ENCODE peak calls at places on chromosomes 12 and 14, in six cellular contexts. J is astrocyte of the spinal cord, D is ACHN, A is HS-27A, M is kidney glomerular epithelial cell, Z is glomerular endothelial cell. E is an unnamed sample.

GRCh38 chr14:51176819-51177218 is 63.2 kb upstream of the TMX1 start:
- DNase-seq in D (no peak), J (no peak), A (no peak), Z (no peak), M (no peak), E (no peak)

GRCh38 chr12:122886851-122887816 is 8.8 kb downstream of the VPS37B start:
- DNase-seq in J (peak; percentile 73), D (peak; percentile 94), A (no peak), Z (no peak), M (peak; percentile 86), E (no peak)

GRCh38 chr14:64800000-64800399 is 79.7 kb downstream of the SPTB start:
- DNase-seq in J (peak; percentile 28), A (no peak), D (peak; percentile 28), M (peak; percentile 50), Z (no peak), E (peak; percentile 66)

GRCh38 chr12:8662592-8662991 is at the start of gene MFAP5:
- DNase-seq in J (peak; percentile 38), Z (no peak), A (no peak), D (no peak), M (no peak), E (peak; percentile 90)

GRCh38 chr12:110109037-110109836 is 14.9 kb upstream of the IFT81 start:
- DNase-seq in M (peak; percentile 21), D (peak; percentile 93), A (peak; percentile 69), J (peak; percentile 99), Z (no peak), E (peak; percentile 90)

GRCh38 chr14:36664322-36665193 is 2.9 kb downstream of the PAX9 start:
- DNase-seq in M (no peak), Z (no peak), J (no peak), D (no peak), A (no peak), E (no peak)

GRCh38 chr14:68741839-68742470 is 50.9 kb downstream of the ZFP36L1 start:
- DNase-seq in D (no peak), A (no peak), J (no peak), M (no peak), Z (no peak), E (no peak)

GRCh38 chr12:50185975-50186663 is 18.9 kb upstream of the CERS5 start:
- DNase-seq in A (no peak), D (no peak), J (peak; percentile 72), Z (peak; percentile 54), M (no peak), E (no peak)

GRCh38 chr12:57609091-57609780 is 2.0 kb upstream of the ARHGEF25 start:
- DNase-seq in Z (no peak), D (no peak), A (no peak), J (no peak), M (no peak), E (peak; percentile 57)

GRCh38 chr12:77433799-77434198 is 368.4 kb upstream of the E2F7 start:
- DNase-seq in M (peak; percentile 1), Z (no peak), A (peak; percentile 5), D (no peak), J (peak; percentile 58), E (no peak)

GRCh38 chr12:4289334-4289878 is 15.8 kb downstream of the CCND2 start:
- DNase-seq in D (no peak), Z (no peak), J (no peak), M (no peak), A (no peak), E (no peak)

GRCh38 chr14:101241807-101242278 is 319.5 kb upstream of the DIO3 start:
- DNase-seq in D (no peak), M (no peak), J (no peak), A (no peak), Z (no peak), E (peak; percentile 82)

GRCh38 chr14:64696355-64696844 is 7.8 kb upstream of the PLEKHG3 start:
- DNase-seq in M (peak; percentile 86), D (peak; percentile 10), Z (no peak), A (no peak), J (no peak), E (peak; percentile 45)

GRCh38 chr12:113955109-113955970 is 10.8 kb downstream of the RBM19 start:
- DNase-seq in J (no peak), M (peak; percentile 1), D (peak; percentile 77), Z (no peak), A (no peak), E (peak; percentile 60)

GRCh38 chr12:30323008-30323407 is 372.7 kb downstream of the IPO8 start:
- DNase-seq in Z (no peak), M (no peak), D (no peak), J (no peak), A (no peak), E (no peak)

GRCh38 chr12:39902823-39903222 is 203.1 kb downstream of the SLC2A13 start:
- DNase-seq in M (no peak), D (no peak), A (no peak), J (no peak), Z (no peak), E (no peak)

GRCh38 chr12:106870116-106870515 is 85.6 kb upstream of the TMEM263 start:
- DNase-seq in A (no peak), D (no peak), M (no peak), Z (no peak), J (no peak), E (no peak)

GRCh38 chr14:87430810-87431209 is 562.2 kb downstream of the GALC start:
- DNase-seq in Z (no peak), A (no peak), M (no peak), J (no peak), D (no peak), E (no peak)

GRCh38 chr14:78946949-78947348 is 776.8 kb downstream of the NRXN3 start:
- DNase-seq in D (no peak), A (no peak), J (no peak), M (no peak), Z (no peak), E (peak; percentile 75)

GRCh38 chr14:89672636-89673279 is 255.7 kb upstream of the FOXN3 start:
- DNase-seq in D (no peak), Z (no peak), J (no peak), A (no peak), M (no peak), E (no peak)

GRCh38 chr14:89957791-89958190 is 2.1 kb downstream of the TDP1 start:
- DNase-seq in M (no peak), Z (no peak), J (no peak), D (peak; percentile 43), A (no peak), E (no peak)

GRCh38 chr14:70735043-70735442 is 74.3 kb downstream of the MAP3K9 start:
- DNase-seq in A (peak; percentile 8), M (no peak), J (no peak), Z (no peak), D (no peak), E (no peak)

GRCh38 chr12:107318554-107318803 is 225.1 kb upstream of the CRY1 start:
- DNase-seq in M (no peak), A (no peak), Z (no peak), J (no peak), D (no peak), E (no peak)

GRCh38 chr12:1605129-1606020 is 11.0 kb upstream of the FBXL14 start:
- DNase-seq in D (peak; percentile 93), M (peak; percentile 77), J (peak; percentile 87), Z (no peak), A (peak; percentile 91), E (peak; percentile 87)

GRCh38 chr12:105706321-105706972 is 376.0 kb downstream of the C12orf75 start:
- DNase-seq in M (peak; percentile 69), Z (no peak), J (peak; percentile 83), A (peak; percentile 79), D (no peak), E (peak; percentile 89)

GRCh38 chr14:35400707-35401421 is 3.7 kb downstream of the NFKBIA start:
- DNase-seq in A (no peak), M (no peak), D (no peak), Z (no peak), J (no peak), E (no peak)

GRCh38 chr12:92439397-92439779 is 263.4 kb upstream of the PLEKHG7 start:
- DNase-seq in A (no peak), J (peak; percentile 27), M (peak; percentile 27), D (no peak), Z (no peak), E (no peak)

GRCh38 chr12:481422-481821 is 21.7 kb downstream of the B4GALNT3 start:
- DNase-seq in Z (no peak), J (peak; percentile 75), M (no peak), D (no peak), A (no peak), E (no peak)

GRCh38 chr14:90698379-90698869 is 117.8 kb downstream of the TTC7B start:
- DNase-seq in A (no peak), J (peak; percentile 77), Z (no peak), D (peak; percentile 78), M (no peak), E (peak; percentile 45)

GRCh38 chr12:99201906-99202645 is 445.5 kb upstream of the GARIN6 start:
- DNase-seq in M (no peak), J (no peak), D (no peak), A (no peak), Z (no peak), E (no peak)

GRCh38 chr12:64404470-64405446 is 566 bp downstream of the XPOT start:
- DNase-seq in D (peak; percentile 93), A (peak; percentile 63), Z (no peak), J (peak; percentile 87), M (peak; percentile 62), E (peak; percentile 89)

GRCh38 chr12:121939992-121940766 is 21.8 kb downstream of the CFAP251 start:
- DNase-seq in A (no peak), M (no peak), Z (no peak), D (no peak), J (no peak), E (peak; percentile 83)

GRCh38 chr12:108770963-108771362 is 39.6 kb upstream of the CORO1C start:
- DNase-seq in J (no peak), M (no peak), A (no peak), Z (no peak), D (no peak), E (no peak)

GRCh38 chr12:16796168-16796567 is 190.2 kb upstream of the LMO3 start:
- DNase-seq in M (no peak), J (no peak), D (no peak), Z (no peak), A (no peak), E (no peak)

GRCh38 chr14:60878121-60878520 is 102.8 kb downstream of the TRMT5 start:
- DNase-seq in J (no peak), M (no peak), A (no peak), Z (no peak), D (no peak), E (no peak)

E was measured in mesendoderm.